ENCODE peak calls at places on chromosomes 6 and 20, in seven cellular contexts. One of them, this sample, is unnamed.
A peak's percentile ranks its signal among the peaks of the same experiment; 100 is the strongest.

GRCh38 chr6:91539451-91539850 is 952.6 kb upstream of the MAP3K7 start:
- DNase-seq in breast epithelium: no peak
- DNase-seq in NT2/D1: no peak
- DNase-seq in transverse colon: no peak
- DNase-seq in cardiac muscle cell: no peak
- DNase-seq in astrocyte: no peak
- DNase-seq in GM23248: no peak
- DNase-seq in this sample: no peak

GRCh38 chr6:114323784-114324183 is 19.0 kb downstream of the HS3ST5 start:
- DNase-seq in breast epithelium: no peak
- DNase-seq in NT2/D1: no peak
- DNase-seq in transverse colon: no peak
- DNase-seq in cardiac muscle cell: no peak
- DNase-seq in astrocyte: no peak
- DNase-seq in GM23248: no peak
- DNase-seq in this sample: no peak

GRCh38 chr6:36443951-36444428 is 1.2 kb downstream of the KCTD20 start:
- DNase-seq in breast epithelium: no peak
- DNase-seq in NT2/D1: no peak
- DNase-seq in transverse colon: no peak
- DNase-seq in cardiac muscle cell: no peak
- DNase-seq in astrocyte: no peak
- DNase-seq in GM23248: peak; percentile 46
- DNase-seq in this sample: peak; percentile 45

GRCh38 chr20:35821807-35822242 is 50.0 kb downstream of the PHF20 start:
- DNase-seq in breast epithelium: no peak
- DNase-seq in NT2/D1: no peak
- DNase-seq in transverse colon: no peak
- DNase-seq in cardiac muscle cell: peak; percentile 73
- DNase-seq in astrocyte: peak; percentile 90
- DNase-seq in GM23248: peak; percentile 80
- DNase-seq in this sample: no peak

GRCh38 chr20:4637081-4637797 is 84.5 kb upstream of the PRND start:
- DNase-seq in breast epithelium: no peak
- DNase-seq in NT2/D1: no peak
- DNase-seq in transverse colon: no peak
- DNase-seq in cardiac muscle cell: peak; percentile 28
- DNase-seq in astrocyte: peak; percentile 44
- DNase-seq in GM23248: peak; percentile 65
- DNase-seq in this sample: peak; percentile 15

GRCh38 chr20:58630063-58630462 is 21.0 kb upstream of the STX16 start:
- DNase-seq in breast epithelium: no peak
- DNase-seq in NT2/D1: no peak
- DNase-seq in transverse colon: no peak
- DNase-seq in cardiac muscle cell: peak; percentile 52
- DNase-seq in astrocyte: peak; percentile 67
- DNase-seq in GM23248: peak; percentile 82
- DNase-seq in this sample: no peak

GRCh38 chr6:30470968-30471367 is 18.3 kb upstream of the HLA-E start:
- DNase-seq in breast epithelium: no peak
- DNase-seq in NT2/D1: no peak
- DNase-seq in transverse colon: no peak
- DNase-seq in cardiac muscle cell: no peak
- DNase-seq in astrocyte: no peak
- DNase-seq in GM23248: no peak
- DNase-seq in this sample: no peak

GRCh38 chr6:113907107-113907506 is 50.0 kb downstream of the MARCKS start:
- DNase-seq in breast epithelium: no peak
- DNase-seq in NT2/D1: no peak
- DNase-seq in transverse colon: no peak
- DNase-seq in cardiac muscle cell: peak; percentile 65
- DNase-seq in astrocyte: no peak
- DNase-seq in GM23248: no peak
- DNase-seq in this sample: no peak

GRCh38 chr6:106426258-106426657 is 65.7 kb downstream of the CRYBG1 start:
- DNase-seq in breast epithelium: no peak
- DNase-seq in NT2/D1: no peak
- DNase-seq in transverse colon: no peak
- DNase-seq in cardiac muscle cell: no peak
- DNase-seq in astrocyte: no peak
- DNase-seq in GM23248: no peak
- DNase-seq in this sample: no peak

GRCh38 chr6:3687847-3688246 is 63.7 kb downstream of the PXDC1 start:
- DNase-seq in breast epithelium: no peak
- DNase-seq in NT2/D1: no peak
- DNase-seq in transverse colon: no peak
- DNase-seq in cardiac muscle cell: no peak
- DNase-seq in astrocyte: no peak
- DNase-seq in GM23248: no peak
- DNase-seq in this sample: no peak

GRCh38 chr6:57069228-57069627 is 20.8 kb upstream of the ZNF451 start:
- DNase-seq in breast epithelium: no peak
- DNase-seq in NT2/D1: no peak
- DNase-seq in transverse colon: no peak
- DNase-seq in cardiac muscle cell: no peak
- DNase-seq in astrocyte: no peak
- DNase-seq in GM23248: no peak
- DNase-seq in this sample: no peak

GRCh38 chr20:41512624-41513023 is 105.6 kb downstream of the CHD6 start:
- DNase-seq in breast epithelium: no peak
- DNase-seq in NT2/D1: no peak
- DNase-seq in transverse colon: no peak
- DNase-seq in cardiac muscle cell: no peak
- DNase-seq in astrocyte: no peak
- DNase-seq in GM23248: no peak
- DNase-seq in this sample: no peak

GRCh38 chr6:88177961-88178464 is 11.9 kb upstream of the CNR1 start:
- DNase-seq in breast epithelium: no peak
- DNase-seq in NT2/D1: no peak
- DNase-seq in transverse colon: no peak
- DNase-seq in cardiac muscle cell: peak; percentile 38
- DNase-seq in astrocyte: peak; percentile 10
- DNase-seq in GM23248: peak; percentile 45
- DNase-seq in this sample: no peak

GRCh38 chr6:85383042-85383441 is 66.8 kb upstream of the NT5E start:
- DNase-seq in breast epithelium: no peak
- DNase-seq in NT2/D1: no peak
- DNase-seq in transverse colon: no peak
- DNase-seq in cardiac muscle cell: no peak
- DNase-seq in astrocyte: no peak
- DNase-seq in GM23248: no peak
- DNase-seq in this sample: no peak

GRCh38 chr6:53058388-53058890 is 6.8 kb upstream of the FBXO9 start:
- DNase-seq in breast epithelium: no peak
- DNase-seq in NT2/D1: no peak
- DNase-seq in transverse colon: no peak
- DNase-seq in cardiac muscle cell: no peak
- DNase-seq in astrocyte: no peak
- DNase-seq in GM23248: no peak
- DNase-seq in this sample: no peak

GRCh38 chr6:30480536-30481156 is 8.7 kb upstream of the HLA-E start:
- DNase-seq in breast epithelium: no peak
- DNase-seq in NT2/D1: no peak
- DNase-seq in transverse colon: no peak
- DNase-seq in cardiac muscle cell: peak; percentile 30
- DNase-seq in astrocyte: no peak
- DNase-seq in GM23248: no peak
- DNase-seq in this sample: no peak

GRCh38 chr6:101403566-101403965 is 10.1 kb downstream of the GRIK2 start:
- DNase-seq in breast epithelium: no peak
- DNase-seq in NT2/D1: no peak
- DNase-seq in transverse colon: no peak
- DNase-seq in cardiac muscle cell: no peak
- DNase-seq in astrocyte: no peak
- DNase-seq in GM23248: no peak
- DNase-seq in this sample: no peak

GRCh38 chr20:16707674-16708073 is 22.2 kb upstream of the SNRPB2 start:
- DNase-seq in breast epithelium: no peak
- DNase-seq in NT2/D1: no peak
- DNase-seq in transverse colon: no peak
- DNase-seq in cardiac muscle cell: no peak
- DNase-seq in astrocyte: no peak
- DNase-seq in GM23248: no peak
- DNase-seq in this sample: no peak

GRCh38 chr20:24273251-24273650 is 196.2 kb upstream of the SYNDIG1 start:
- DNase-seq in breast epithelium: no peak
- DNase-seq in NT2/D1: no peak
- DNase-seq in transverse colon: no peak
- DNase-seq in cardiac muscle cell: no peak
- DNase-seq in astrocyte: no peak
- DNase-seq in GM23248: no peak
- DNase-seq in this sample: no peak

GRCh38 chr20:40966516-40967185 is 62.0 kb upstream of the TOP1 start:
- DNase-seq in breast epithelium: peak; percentile 14
- DNase-seq in NT2/D1: no peak
- DNase-seq in transverse colon: no peak
- DNase-seq in cardiac muscle cell: no peak
- DNase-seq in astrocyte: no peak
- DNase-seq in GM23248: no peak
- DNase-seq in this sample: no peak

GRCh38 chr6:115634131-115634530 is 426.6 kb downstream of the FRK start:
- DNase-seq in breast epithelium: no peak
- DNase-seq in NT2/D1: no peak
- DNase-seq in transverse colon: no peak
- DNase-seq in cardiac muscle cell: no peak
- DNase-seq in astrocyte: no peak
- DNase-seq in GM23248: no peak
- DNase-seq in this sample: no peak

GRCh38 chr20:1376007-1376406 is 16.8 kb downstream of the FKBP1A start:
- DNase-seq in breast epithelium: no peak
- DNase-seq in NT2/D1: no peak
- DNase-seq in transverse colon: no peak
- DNase-seq in cardiac muscle cell: no peak
- DNase-seq in astrocyte: no peak
- DNase-seq in GM23248: no peak
- DNase-seq in this sample: no peak

GRCh38 chr20:1377341-1377871 is 15.4 kb downstream of the FKBP1A start:
- DNase-seq in breast epithelium: no peak
- DNase-seq in NT2/D1: no peak
- DNase-seq in transverse colon: no peak
- DNase-seq in cardiac muscle cell: no peak
- DNase-seq in astrocyte: no peak
- DNase-seq in GM23248: no peak
- DNase-seq in this sample: no peak

GRCh38 chr20:1376453-1377270 is 16.2 kb downstream of the FKBP1A start:
- DNase-seq in breast epithelium: no peak
- DNase-seq in NT2/D1: no peak
- DNase-seq in transverse colon: no peak
- DNase-seq in cardiac muscle cell: no peak
- DNase-seq in astrocyte: no peak
- DNase-seq in GM23248: peak; percentile 35
- DNase-seq in this sample: no peak

GRCh38 chr20:1375515-1375914 is 17.3 kb downstream of the FKBP1A start:
- DNase-seq in breast epithelium: no peak
- DNase-seq in NT2/D1: no peak
- DNase-seq in transverse colon: no peak
- DNase-seq in cardiac muscle cell: peak; percentile 75
- DNase-seq in astrocyte: peak; percentile 56
- DNase-seq in GM23248: peak; percentile 87
- DNase-seq in this sample: no peak

DNA sequence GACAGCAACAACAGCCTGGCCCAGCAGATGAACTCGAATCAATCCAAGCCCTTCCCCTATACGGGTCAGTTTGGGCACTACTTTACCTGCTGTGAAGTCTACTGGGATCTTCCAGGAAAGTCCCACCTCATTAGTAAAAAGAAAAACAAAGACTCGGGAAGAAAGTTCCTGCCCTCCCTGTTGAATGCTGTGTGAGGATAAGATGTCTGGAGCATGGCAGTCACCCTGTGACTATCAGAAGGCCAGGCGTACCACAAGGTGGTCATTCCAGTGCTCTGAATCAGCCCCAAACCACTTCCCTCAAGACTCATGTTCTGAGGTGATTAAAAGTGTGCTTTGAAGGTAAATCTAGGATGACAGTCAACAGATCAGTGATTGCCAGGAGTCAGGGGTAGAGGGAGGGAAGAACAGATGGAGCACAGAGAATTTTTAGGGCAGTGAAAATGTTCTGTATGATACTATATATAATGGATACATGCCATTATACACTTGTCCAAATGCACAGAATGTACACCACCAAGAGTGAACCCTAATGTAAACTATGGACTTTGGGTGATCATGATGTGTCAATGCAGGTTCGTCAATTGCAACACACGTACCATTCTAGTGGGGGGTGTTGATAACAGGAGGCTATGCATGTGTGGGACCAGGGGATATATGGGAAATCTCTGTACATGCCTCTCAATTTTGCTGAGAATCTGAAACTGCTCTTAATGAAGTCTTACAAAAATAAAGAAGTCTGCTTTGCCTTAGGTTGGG is 14.7 kb downstream of the FKBP1A start:
- DNase-seq in breast epithelium: no peak
- DNase-seq in NT2/D1: no peak
- DNase-seq in transverse colon: no peak
- DNase-seq in cardiac muscle cell: no peak
- DNase-seq in astrocyte: peak; percentile 73
- DNase-seq in GM23248: peak; percentile 56
- DNase-seq in this sample: no peak
- H3K4me1 ChIP-seq in breast epithelium: peaks cover 4% of the 10 kb centered on the region
- H3K4me1 ChIP-seq in NT2/D1: peaks cover 4% of the 10 kb centered on the region
- H3K4me1 ChIP-seq in transverse colon: peaks cover 58% of the 10 kb centered on the region
- H3K4me1 ChIP-seq in cardiac muscle cell: peaks cover 3% of the 10 kb centered on the region
- H3K4me1 ChIP-seq in astrocyte: peaks cover 25% of the 10 kb centered on the region
- H3K4me1 ChIP-seq in GM23248: peaks cover 55% of the 10 kb centered on the region
- H3K4me1 ChIP-seq in this sample: peaks cover 4% of the 10 kb centered on the region

GRCh38 chr20:51094221-51094620 is 71.3 kb upstream of the KCNG1 start:
- DNase-seq in breast epithelium: peak; percentile 20
- DNase-seq in NT2/D1: no peak
- DNase-seq in transverse colon: no peak
- DNase-seq in cardiac muscle cell: no peak
- DNase-seq in astrocyte: no peak
- DNase-seq in GM23248: peak; percentile 23
- DNase-seq in this sample: no peak
- H3K4me1 ChIP-seq in breast epithelium: no peaks in the 10 kb centered on the region
- H3K4me1 ChIP-seq in NT2/D1: no peaks in the 10 kb centered on the region
- H3K4me1 ChIP-seq in transverse colon: peaks cover 19% of the 10 kb centered on the region
- H3K4me1 ChIP-seq in cardiac muscle cell: peaks cover 16% of the 10 kb centered on the region
- H3K4me1 ChIP-seq in astrocyte: no peaks in the 10 kb centered on the region
- H3K4me1 ChIP-seq in GM23248: peaks cover 6% of the 10 kb centered on the region
- H3K4me1 ChIP-seq in this sample: no peaks in the 10 kb centered on the region

GRCh38 chr20:48422242-48422960 is 405.4 kb downstream of the PREX1 start:
- DNase-seq in breast epithelium: no peak
- DNase-seq in NT2/D1: no peak
- DNase-seq in transverse colon: no peak
- DNase-seq in cardiac muscle cell: no peak
- DNase-seq in astrocyte: no peak
- DNase-seq in GM23248: no peak
- DNase-seq in this sample: no peak
- H3K4me1 ChIP-seq in breast epithelium: no peaks in the 10 kb centered on the region
- H3K4me1 ChIP-seq in NT2/D1: no peaks in the 10 kb centered on the region
- H3K4me1 ChIP-seq in transverse colon: no peaks in the 10 kb centered on the region
- H3K4me1 ChIP-seq in cardiac muscle cell: no peaks in the 10 kb centered on the region
- H3K4me1 ChIP-seq in astrocyte: no peaks in the 10 kb centered on the region
- H3K4me1 ChIP-seq in GM23248: no peaks in the 10 kb centered on the region
- H3K4me1 ChIP-seq in this sample: peaks cover 7% of the 10 kb centered on the region

DNA sequence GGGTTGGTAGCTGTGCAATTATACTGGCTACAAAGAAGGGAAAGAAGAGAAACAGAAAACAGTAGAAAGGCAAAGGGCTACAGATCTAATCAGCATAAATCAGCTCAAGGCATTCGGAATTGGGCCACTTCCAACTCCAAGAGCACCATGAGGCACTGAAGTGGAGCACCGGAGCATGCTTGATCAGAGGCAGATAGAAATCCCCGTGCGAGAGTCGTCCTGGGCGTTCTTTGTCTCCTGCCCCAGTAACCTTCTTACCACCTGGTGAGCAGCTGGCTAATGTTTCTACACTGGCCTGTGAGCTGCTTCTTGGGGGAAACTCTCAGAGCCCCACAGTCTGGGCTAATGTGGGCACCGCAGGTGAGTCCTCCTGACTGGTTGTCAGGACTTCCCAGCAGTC is 16.7 kb downstream of the NEDD9 start:
- DNase-seq in breast epithelium: no peak
- DNase-seq in NT2/D1: no peak
- DNase-seq in transverse colon: no peak
- DNase-seq in cardiac muscle cell: no peak
- DNase-seq in astrocyte: peak; percentile 60
- DNase-seq in GM23248: no peak
- DNase-seq in this sample: no peak
- H3K4me1 ChIP-seq in breast epithelium: peaks cover 6% of the 10 kb centered on the region
- H3K4me1 ChIP-seq in NT2/D1: peaks cover under 1% of the 10 kb centered on the region
- H3K4me1 ChIP-seq in transverse colon: peaks cover 68% of the 10 kb centered on the region
- H3K4me1 ChIP-seq in cardiac muscle cell: peaks cover 64% of the 10 kb centered on the region
- H3K4me1 ChIP-seq in astrocyte: peaks cover 75% of the 10 kb centered on the region
- H3K4me1 ChIP-seq in GM23248: peaks cover 20% of the 10 kb centered on the region
- H3K4me1 ChIP-seq in this sample: peaks cover 22% of the 10 kb centered on the region

This sample was measured in HAP-1.